ENCODE peak calls at places on chromosome 17, in five cellular contexts. E is psoas muscle; Y is CD8-positive, alpha-beta memory T cell; O is mesendoderm; W is prostate gland. Q is an unnamed sample. For H3K4me1, the result is how much of the 10 kb centered on the place peaks cover.

GRCh38 chr17:5410594-5411272 is 8.7 kb downstream of the NUP88 start:
- DNase-seq in W (no peak), O (no peak), Y (no peak), E (no peak), Q (no peak)

GRCh38 chr17:42536048-42536371 is at the start of gene NAGLU:
- DNase-seq in W (peak), O (peak), Y (peak), E (peak), Q (peak)

GRCh38 chr17:1164935-1165556 is 14.7 kb downstream of the ABR start:
- DNase-seq in W (no peak), O (no peak), E (no peak), Y (no peak), Q (peak)

GRCh38 chr17:79415365-79415764 is 195.5 kb downstream of the RBFOX3 start:
- DNase-seq in O (no peak), W (no peak), Y (no peak), E (no peak), Q (no peak)

GRCh38 chr17:56142325-56142724 is 10.9 kb upstream of the ANKFN1 start:
- DNase-seq in Y (no peak), E (no peak), O (no peak), W (no peak), Q (no peak)

GRCh38 chr17:81332949-81333570 is 38.0 kb upstream of the SLC38A10 start:
- DNase-seq in Y (no peak), O (no peak), W (no peak), E (peak), Q (no peak)

GRCh38 chr17:1928976-1929375 is 96.2 kb downstream of the RTN4RL1 start:
- DNase-seq in Y (no peak), W (no peak), O (no peak), E (no peak), Q (peak)

GRCh38 chr17:7591596-7591995 is 1.7 kb upstream of the SOX15 start:
- DNase-seq in E (no peak), O (no peak), W (no peak), Y (no peak), Q (no peak)

GRCh38 chr17:51721711-51722110 is 436.8 kb downstream of the CA10 start:
- DNase-seq in W (no peak), E (no peak), Y (no peak), O (no peak), Q (no peak)

GRCh38 chr17:43382776-43383175 is 16.0 kb upstream of the ARL4D start:
- DNase-seq in E (no peak), O (no peak), W (no peak), Y (no peak), Q (no peak)

GRCh38 chr17:3556239-3556904 is 1.2 kb downstream of the TRPV3 start:
- DNase-seq in Y (no peak), E (no peak), W (no peak), O (no peak), Q (no peak)

DNA sequence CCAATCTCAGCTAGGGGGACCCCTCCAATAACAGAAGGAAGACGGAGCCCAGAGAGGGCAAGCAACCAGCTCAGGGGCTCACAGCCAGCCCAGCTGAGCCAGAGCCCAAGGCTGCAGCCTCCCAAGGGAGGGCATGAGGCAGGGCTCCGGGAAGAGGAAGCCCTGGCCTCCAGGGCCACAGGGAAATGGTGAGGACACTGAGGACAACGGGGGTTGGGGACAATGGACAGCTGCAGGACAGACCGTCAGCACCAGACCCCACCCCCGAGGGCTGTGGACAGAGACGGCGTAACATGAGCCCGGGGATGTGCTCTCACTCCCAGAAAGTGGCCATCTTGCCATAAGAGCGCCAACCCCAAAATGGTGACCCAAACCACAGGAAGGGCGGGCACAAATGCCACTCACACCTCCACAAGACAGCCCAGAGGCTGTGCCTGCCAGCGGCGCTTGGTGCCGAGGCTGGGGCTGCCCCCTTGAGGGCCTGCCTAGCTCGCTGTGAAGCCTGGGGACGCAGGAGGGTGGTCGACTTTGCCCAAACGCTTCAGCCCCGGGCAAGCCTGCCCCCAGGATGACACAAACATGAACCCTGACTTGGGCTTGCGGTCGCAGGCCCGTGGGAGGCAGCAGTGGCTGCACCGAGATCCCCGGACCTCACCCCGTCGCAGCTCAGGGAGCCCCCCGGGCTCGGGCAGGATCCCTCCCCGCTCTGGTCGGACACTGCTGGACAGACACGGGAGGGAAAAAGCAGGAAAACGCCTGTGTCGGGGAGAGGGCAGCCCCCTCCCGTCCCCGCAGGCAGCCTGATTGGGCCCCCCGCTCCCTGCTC is 10.5 kb downstream of the PIMREG start:
- DNase-seq in E (no peak), Y (no peak), O (peak), W (no peak), Q (no peak)
- H3K4me3 ChIP-seq in E (peak), Y (peak), O (peak), W (no peak), Q (peak)

GRCh38 chr17:73068322-73069153 is 23.9 kb downstream of the SLC39A11 start:
- DNase-seq in O (peak), W (no peak), Y (no peak), E (no peak), Q (no peak)
- H3K27ac ChIP-seq in O (no peak), W (no peak), Y (no peak), E (no peak), Q (peak)

GRCh38 chr17:77382966-77383612 is 242.3 kb downstream of the SEC14L1 start:
- DNase-seq in E (no peak), Y (no peak), W (no peak), O (peak), Q (no peak)
- H3K4me1 ChIP-seq in E (half or more), Y (half or more), W (under half), O (under half), Q (half or more)

DNA sequence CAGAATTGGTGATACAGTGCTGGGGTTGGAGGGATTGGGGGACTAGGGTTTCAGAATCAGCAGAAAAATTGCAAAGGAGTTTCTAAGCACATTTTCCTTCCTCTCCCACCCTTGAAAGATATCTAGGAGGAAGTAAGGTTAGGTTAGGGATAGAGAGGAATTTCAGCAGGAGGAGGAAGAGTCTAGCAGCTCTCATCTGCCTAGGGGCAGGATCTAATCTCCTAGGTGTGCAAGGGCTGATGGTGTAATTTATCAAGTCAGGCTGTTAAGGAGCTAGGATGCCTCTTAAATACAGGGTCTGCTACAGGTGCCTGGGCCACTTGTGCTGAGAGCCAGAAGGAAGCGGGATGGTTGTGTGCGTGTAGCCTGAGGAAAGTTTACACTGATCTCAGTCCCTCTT is 1.8 kb upstream of the HNF1B start:
- DNase-seq in W (no peak), Y (no peak), O (no peak), E (no peak), Q (no peak)
- H3K4me3 ChIP-seq in W (no peak), Y (no peak), O (no peak), E (no peak), Q (no peak)

GRCh38 chr17:6554871-6555330 is 1.5 kb downstream of the PITPNM3 start:
- DNase-seq in W (no peak), O (peak), E (no peak), Y (no peak), Q (no peak)

GRCh38 chr17:6554336-6554735 is 2.0 kb downstream of the PITPNM3 start:
- DNase-seq in E (no peak), Y (no peak), W (no peak), O (no peak), Q (no peak)

GRCh38 chr17:6549384-6550036 is 6.8 kb downstream of the PITPNM3 start:
- DNase-seq in W (no peak), O (no peak), E (peak), Y (no peak), Q (no peak)

GRCh38 chr17:6551356-6551755 is 5.0 kb downstream of the PITPNM3 start:
- DNase-seq in Y (no peak), W (peak), O (no peak), E (no peak), Q (no peak)

DNA sequence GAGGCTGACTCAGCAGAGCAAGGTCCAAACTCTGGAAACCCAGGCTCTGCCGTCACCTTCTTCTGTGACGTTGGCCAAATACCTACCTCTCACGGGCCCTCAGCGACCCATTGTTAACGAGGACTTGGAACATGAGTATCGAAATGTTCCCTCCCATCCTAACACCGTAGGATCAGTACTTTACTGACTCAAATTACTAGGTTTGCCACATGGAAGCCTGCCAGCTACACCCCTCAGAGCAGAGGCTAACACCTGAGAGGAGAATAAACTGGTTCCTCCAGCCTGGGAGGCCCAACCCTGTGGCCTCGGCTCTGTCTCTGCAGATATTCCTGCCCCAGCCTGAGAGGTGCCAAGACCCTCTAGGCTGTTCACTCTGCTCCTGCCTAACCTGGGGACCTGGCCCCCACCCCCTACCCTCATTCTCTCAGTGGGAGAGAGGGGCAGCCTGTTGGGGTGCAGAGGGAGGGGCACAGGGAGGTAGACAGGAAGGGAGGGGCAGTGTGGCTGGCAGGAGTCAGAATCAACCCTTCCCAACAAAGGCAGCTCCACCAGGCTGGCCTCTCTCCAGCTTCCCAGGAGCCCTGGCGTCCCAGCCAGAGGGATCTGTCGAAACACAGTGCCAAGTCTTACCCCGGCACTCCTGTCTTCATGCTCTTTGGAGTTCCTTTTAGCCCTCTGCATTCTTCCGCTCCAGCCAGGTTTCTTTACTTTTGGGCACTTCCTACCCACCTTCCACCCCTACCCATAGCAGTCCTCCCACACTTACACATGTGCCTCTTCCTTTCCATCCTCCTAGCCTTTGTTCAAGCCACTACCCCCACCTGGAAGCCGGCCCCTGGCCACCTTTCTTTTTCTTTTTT is 4.2 kb downstream of the PITPNM3 start:
- DNase-seq in W (peak), Y (no peak), O (no peak), E (no peak), Q (peak)
- H3K27ac ChIP-seq in W (peak), Y (no peak), O (no peak), E (no peak), Q (no peak)

GRCh38 chr17:27242951-27243350 is 51.0 kb upstream of the WSB1 start:
- DNase-seq in Y (no peak), O (no peak), E (no peak), W (no peak), Q (no peak)

GRCh38 chr17:27245230-27245696 is 48.7 kb upstream of the WSB1 start:
- DNase-seq in O (peak), Y (peak), W (peak), E (peak), Q (peak)

GRCh38 chr17:27244481-27245223 is 49.3 kb upstream of the WSB1 start:
- DNase-seq in W (peak), O (peak), Y (no peak), E (peak), Q (peak)

GRCh38 chr17:27246537-27246936 is 47.4 kb upstream of the WSB1 start:
- DNase-seq in W (no peak), E (no peak), Y (no peak), O (no peak), Q (no peak)

DNA sequence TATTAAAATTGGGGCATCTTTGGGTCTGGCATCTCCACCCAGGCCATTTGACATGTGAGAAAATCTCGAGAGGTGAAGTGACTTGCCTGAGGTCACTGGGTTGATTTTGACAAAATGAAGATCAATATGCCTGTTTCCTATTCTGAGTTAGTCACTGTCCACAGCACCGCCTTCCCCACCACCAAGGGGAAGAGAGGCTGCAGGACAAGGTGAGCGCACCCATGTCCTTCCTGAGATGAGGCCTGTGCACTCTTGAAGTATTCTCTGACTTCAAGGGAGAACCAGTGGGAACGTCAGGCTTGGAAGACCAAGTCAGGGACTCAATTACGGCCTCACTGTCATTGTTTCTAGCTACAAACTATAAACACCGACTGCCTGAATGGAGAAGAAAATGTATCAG is 49.9 kb upstream of the WSB1 start:
- DNase-seq in Y (no peak), O (no peak), W (no peak), E (no peak), Q (no peak)
- H3K4me1 ChIP-seq in Y (under half), O (under half), W (under half), E (under half), Q (under half)

GRCh38 chr17:50058296-50058945 is 2.5 kb downstream of the ITGA3 start:
- DNase-seq in W (no peak), Y (no peak), O (no peak), E (peak), Q (no peak)
- H3K4me3 ChIP-seq in W (no peak), Y (no peak), O (no peak), E (peak), Q (no peak)

Q was measured in heart right ventricle.